ENCODE peak calls at places on chromosomes 13 and 19, in ten cellular contexts. U, Y, N, R, C, S, Q, M, K and J are unnamed samples.

GRCh38 chr13:34308725-34309124 is 490.8 kb downstream of the RFC3 start:
- DNase-seq in N (no peak), S (no peak), Q (no peak), R (no peak), U (no peak), M (no peak), K (no peak), C (no peak), Y (no peak), J (no peak)

GRCh38 chr13:35979378-35979911 is 151.7 kb downstream of the DCLK1 start:
- DNase-seq in R (no peak), M (no peak), K (no peak), U (peak), C (no peak), N (peak), Y (no peak), S (no peak), Q (no peak), J (no peak)

GRCh38 chr13:35365885-35366284 is 110.6 kb downstream of the MAB21L1 start:
- DNase-seq in N (no peak), U (no peak), K (no peak), Y (no peak), Q (no peak), M (no peak), R (no peak), S (no peak), C (no peak), J (no peak)

GRCh38 chr19:46355991-46356669 is 9.2 kb downstream of the PPP5C start:
- DNase-seq in C (no peak), K (no peak), N (no peak), Y (no peak), R (no peak), S (no peak), U (no peak), Q (no peak), M (no peak), J (no peak)

GRCh38 chr13:49616688-49617065 is 11.6 kb upstream of the ARL11 start:
- DNase-seq in U (no peak), K (no peak), M (no peak), Q (no peak), C (no peak), R (no peak), S (no peak), N (no peak), Y (no peak), J (no peak)

GRCh38 chr19:37953576-37954303 is 46.7 kb downstream of the SIPA1L3 start:
- DNase-seq in K (no peak), U (no peak), R (no peak), N (peak), M (no peak), Y (no peak), Q (no peak), C (no peak), S (no peak), J (no peak)

GRCh38 chr13:70170689-70171088 is 62.4 kb upstream of the KLHL1 start:
- DNase-seq in R (no peak), U (no peak), Q (no peak), K (no peak), Y (no peak), S (no peak), M (no peak), N (no peak), C (no peak), J (no peak)

GRCh38 chr19:4375164-4375619 is 25.2 kb downstream of the SH3GL1 start:
- DNase-seq in Q (no peak), M (no peak), U (no peak), K (no peak), R (no peak), N (no peak), Y (no peak), S (no peak), C (no peak), J (no peak)

GRCh38 chr13:106882222-106882621 is 314.3 kb upstream of the ARGLU1 start:
- DNase-seq in M (no peak), Q (no peak), S (no peak), R (no peak), K (no peak), N (no peak), U (no peak), C (no peak), Y (no peak), J (no peak)

GRCh38 chr13:91647361-91647970 is 249.0 kb downstream of the GPC5 start:
- DNase-seq in Y (no peak), N (no peak), S (no peak), C (no peak), U (no peak), M (no peak), R (no peak), Q (no peak), K (no peak), J (no peak)

GRCh38 chr13:42796747-42797356 is 15.5 kb downstream of the FAM216B start:
- DNase-seq in R (no peak), Y (no peak), S (no peak), N (no peak), K (no peak), Q (no peak), M (no peak), C (no peak), U (no peak), J (no peak)

GRCh38 chr19:47156861-47157454 is 26.3 kb downstream of the SAE1 start:
- DNase-seq in M (peak), U (no peak), Y (peak), Q (peak), S (no peak), N (no peak), K (no peak), R (peak), C (no peak), J (no peak)

GRCh38 chr19:58203814-58204475 is 21.1 kb downstream of the ZNF274 start:
- DNase-seq in Q (no peak), R (no peak), K (no peak), S (no peak), C (no peak), Y (no peak), M (no peak), N (no peak), U (no peak), J (no peak)

GRCh38 chr13:100673376-100673830 is 1.2 kb downstream of the TMTC4 start:
- DNase-seq in Q (no peak), R (no peak), S (no peak), U (no peak), Y (no peak), K (no peak), C (no peak), M (no peak), N (no peak), J (no peak)

GRCh38 chr13:26465514-26465913 is 92.0 kb upstream of the WASF3 start:
- DNase-seq in Q (no peak), M (no peak), N (peak), C (no peak), S (no peak), U (no peak), K (no peak), R (no peak), Y (no peak), J (no peak)

GRCh38 chr13:95481051-95481775 is 71.3 kb upstream of the CLDN10 start:
- DNase-seq in R (no peak), N (no peak), C (no peak), M (no peak), K (no peak), S (no peak), Q (no peak), U (no peak), Y (no peak), J (no peak)

GRCh38 chr19:47848871-47849473 is 10.1 kb upstream of the TPRX2 start:
- DNase-seq in Q (no peak), S (no peak), M (no peak), Y (no peak), R (no peak), U (no peak), N (peak), K (no peak), C (no peak), J (no peak)

GRCh38 chr13:107170270-107170931 is 602.5 kb upstream of the ARGLU1 start:
- DNase-seq in S (no peak), K (no peak), Q (no peak), N (no peak), R (no peak), C (no peak), Y (no peak), M (no peak), U (no peak), J (no peak)

GRCh38 chr19:10388957-10389356 is 8.6 kb upstream of the TYK2 start:
- DNase-seq in M (peak), Q (no peak), R (no peak), C (peak), K (peak), N (peak), Y (peak), S (no peak), U (peak), J (peak)

GRCh38 chr19:51514866-51515481 is 13.4 kb upstream of the SIGLEC12 start:
- DNase-seq in Y (peak), M (peak), S (no peak), K (no peak), N (peak), C (no peak), Q (no peak), R (no peak), U (no peak), J (no peak)

GRCh38 chr19:55289117-55289796 is 5.5 kb downstream of the BRSK1 start:
- DNase-seq in Q (no peak), C (no peak), N (no peak), U (no peak), Y (peak), M (no peak), K (no peak), R (no peak), S (no peak), J (no peak)

GRCh38 chr13:49097374-49097773 is 121.7 kb downstream of the FNDC3A start:
- DNase-seq in S (no peak), C (no peak), R (no peak), K (no peak), Y (no peak), Q (no peak), U (no peak), N (peak), M (no peak), J (no peak)

GRCh38 chr13:110646442-110647364 is 31.4 kb downstream of the NAXD start:
- DNase-seq in N (no peak), Q (no peak), R (no peak), Y (no peak), S (no peak), U (no peak), K (no peak), C (no peak), M (no peak), J (no peak)

GRCh38 chr13:83622422-83622784 is 259.9 kb downstream of the SLITRK1 start:
- DNase-seq in U (no peak), M (no peak), C (no peak), Y (no peak), K (no peak), R (no peak), S (no peak), N (peak), Q (no peak), J (no peak)